ENCODE peak calls at places on chromosomes 4 and X, in six cellular contexts. One of them, this sample, is unnamed.

GRCh38 chr4:24169956-24170355 is 280.1 kb upstream of the PPARGC1A start:
- DNase-seq in MM.1S: no peak
- DNase-seq in tibial nerve: no peak
- DNase-seq in NCI-H2171: no peak
- DNase-seq in Caco-2: no peak
- DNase-seq in natural killer cell: no peak
- DNase-seq in this sample: no peak

GRCh38 chrX:47518105-47518504 is 35.1 kb upstream of the ZNF41 start:
- DNase-seq in Caco-2: no peak
- DNase-seq in tibial nerve: no peak
- DNase-seq in NCI-H2171: no peak
- DNase-seq in natural killer cell: no peak
- DNase-seq in MM.1S: no peak
- DNase-seq in this sample: no peak

GRCh38 chr4:102342404-102343074 is 2.7 kb downstream of the SLC39A8 start:
- DNase-seq in natural killer cell: no peak
- DNase-seq in Caco-2: no peak
- DNase-seq in MM.1S: no peak
- DNase-seq in NCI-H2171: no peak
- DNase-seq in tibial nerve: no peak
- DNase-seq in this sample: no peak

GRCh38 chrX:34901761-34902160 is 40.8 kb upstream of the FAM47B start:
- DNase-seq in natural killer cell: no peak
- DNase-seq in Caco-2: no peak
- DNase-seq in MM.1S: no peak
- DNase-seq in NCI-H2171: no peak
- DNase-seq in tibial nerve: no peak
- DNase-seq in this sample: no peak

GRCh38 chrX:100216083-100216482 is 194.0 kb downstream of the PCDH19 start:
- DNase-seq in tibial nerve: no peak
- DNase-seq in NCI-H2171: no peak
- DNase-seq in MM.1S: no peak
- DNase-seq in Caco-2: no peak
- DNase-seq in natural killer cell: no peak
- DNase-seq in this sample: no peak

GRCh38 chrX:84339507-84340364 is 151.7 kb upstream of the RPS6KA6 start:
- DNase-seq in MM.1S: peak
- DNase-seq in Caco-2: no peak
- DNase-seq in NCI-H2171: no peak
- DNase-seq in natural killer cell: no peak
- DNase-seq in tibial nerve: no peak
- DNase-seq in this sample: no peak

GRCh38 chrX:118603981-118604380 is 108.4 kb downstream of the DOCK11 start:
- DNase-seq in tibial nerve: peak
- DNase-seq in NCI-H2171: no peak
- DNase-seq in natural killer cell: peak
- DNase-seq in MM.1S: peak
- DNase-seq in Caco-2: peak
- DNase-seq in this sample: peak

GRCh38 chrX:150329282-150329681 is 33.8 kb upstream of the MAMLD1 start:
- DNase-seq in NCI-H2171: no peak
- DNase-seq in Caco-2: no peak
- DNase-seq in natural killer cell: no peak
- DNase-seq in tibial nerve: no peak
- DNase-seq in MM.1S: no peak
- DNase-seq in this sample: no peak

GRCh38 chr4:155085843-155086530 is 122.4 kb upstream of the NPY2R start:
- DNase-seq in MM.1S: no peak
- DNase-seq in NCI-H2171: no peak
- DNase-seq in Caco-2: no peak
- DNase-seq in tibial nerve: no peak
- DNase-seq in natural killer cell: no peak
- DNase-seq in this sample: peak

GRCh38 chrX:115595049-115595448 is 34.1 kb downstream of the PLS3 start:
- DNase-seq in MM.1S: no peak
- DNase-seq in natural killer cell: no peak
- DNase-seq in Caco-2: no peak
- DNase-seq in tibial nerve: no peak
- DNase-seq in NCI-H2171: no peak
- DNase-seq in this sample: no peak

GRCh38 chrX:154036513-154036912 is 16.8 kb upstream of the IRAK1 start:
- DNase-seq in tibial nerve: no peak
- DNase-seq in MM.1S: no peak
- DNase-seq in NCI-H2171: no peak
- DNase-seq in natural killer cell: no peak
- DNase-seq in Caco-2: no peak
- DNase-seq in this sample: no peak

GRCh38 chr4:38190717-38191178 is 230.6 kb downstream of the PTTG2 start:
- DNase-seq in NCI-H2171: no peak
- DNase-seq in tibial nerve: no peak
- DNase-seq in MM.1S: no peak
- DNase-seq in Caco-2: no peak
- DNase-seq in natural killer cell: no peak
- DNase-seq in this sample: no peak